ENCODE peak calls at places on chromosomes 13 and 19, in seven cellular contexts. N is activated naive CD4-positive, alpha-beta T cell treated with Interleukin-2 at 50 U/mL for 16 hours; I is stimulated activated naive CD8-positive, alpha-beta T cell treated with anti-CD3 and anti-CD28 coated beads, Interleukin-15, amount 100 ng/mL, for 72 hours; A is cardiac muscle cell; F is cerebellar cortex; Z is mammary epithelial cell; W is G401. J is an unnamed sample.
A peak's percentile ranks its signal among the peaks of the same experiment; 100 is the strongest.

GRCh38 chr13:97432917-97433726 is 847 bp upstream of the RAP2A start:
- DNase-seq in Z (peak; percentile 100), N (peak; percentile 100), W (peak; percentile 100), I (peak; percentile 99), F (peak; percentile 100), A (peak; percentile 99), J (peak; percentile 99)

GRCh38 chr13:113906566-113906965 is 42.7 kb upstream of the GAS6 start:
- DNase-seq in I (no peak), Z (no peak), F (peak; percentile 21), W (peak; percentile 43), A (no peak), N (no peak), J (no peak)

GRCh38 chr19:1262687-1263123 is 6.4 kb upstream of the CIRBP start:
- DNase-seq in F (no peak), N (no peak), A (no peak), W (no peak), I (no peak), Z (no peak), J (no peak)

GRCh38 chr13:102825921-102826706 is 19.7 kb upstream of the ERCC5 start:
- DNase-seq in W (no peak), I (no peak), A (no peak), F (peak; percentile 16), N (no peak), Z (peak; percentile 88), J (no peak)

GRCh38 chr19:15358918-15359317 is 20.7 kb downstream of the AKAP8 start:
- DNase-seq in N (no peak), W (no peak), A (no peak), I (no peak), Z (no peak), F (no peak), J (no peak)

GRCh38 chr19:32053366-32053765 is 292.0 kb upstream of the ZNF507 start:
- DNase-seq in A (no peak), W (no peak), N (no peak), Z (peak; percentile 6), F (no peak), I (no peak), J (no peak)

GRCh38 chr13:39100996-39101751 is 62.9 kb downstream of the NHLRC3 start:
- DNase-seq in A (no peak), Z (no peak), W (peak; percentile 98), I (no peak), N (no peak), F (peak; percentile 98), J (no peak)

GRCh38 chr13:75079226-75079625 is 402.7 kb downstream of the TBC1D4 start:
- DNase-seq in F (no peak), A (no peak), I (no peak), N (no peak), W (no peak), Z (peak; percentile 34), J (no peak)

GRCh38 chr19:34145741-34146202 is 26.5 kb upstream of the LSM14A start:
- DNase-seq in N (peak; percentile 45), I (peak; percentile 47), W (peak; percentile 78), A (peak; percentile 75), Z (peak; percentile 30), F (peak; percentile 78), J (peak; percentile 28)

GRCh38 chr13:38636756-38637155 is 50.1 kb upstream of the FREM2 start:
- DNase-seq in F (no peak), A (no peak), I (no peak), W (no peak), Z (no peak), N (no peak), J (no peak)

GRCh38 chr13:75550159-75550567 is 572 bp downstream of the UCHL3 start:
- DNase-seq in Z (peak; percentile 85), F (peak; percentile 24), W (no peak), A (peak; percentile 43), I (no peak), N (peak; percentile 31), J (peak; percentile 36)

GRCh38 chr19:29299416-29300380 is 86.7 kb upstream of the UQCRFS1 start:
- DNase-seq in Z (no peak), A (no peak), I (no peak), W (peak; percentile 77), N (no peak), F (peak; percentile 66), J (no peak)

GRCh38 chr13:82116422-82116989 is 1765.8 kb downstream of the SLITRK1 start:
- DNase-seq in I (no peak), A (no peak), F (no peak), N (no peak), Z (no peak), W (peak; percentile 3), J (no peak)

GRCh38 chr19:55069137-55069858 is 6.3 kb upstream of the RDH13 start:
- DNase-seq in I (no peak), W (no peak), A (no peak), N (no peak), F (no peak), Z (peak; percentile 78), J (no peak)

GRCh38 chr19:28309072-28309471 is 903.9 kb downstream of the UQCRFS1 start:
- DNase-seq in N (no peak), W (no peak), Z (no peak), F (no peak), A (no peak), I (no peak), J (no peak)

GRCh38 chr13:66835040-66835628 is 395.0 kb downstream of the PCDH9 start:
- DNase-seq in I (no peak), N (no peak), A (peak; percentile 60), F (peak; percentile 83), W (peak; percentile 86), Z (no peak), J (no peak)

GRCh38 chr13:43354147-43354945 is 331.0 kb downstream of the DNAJC15 start:
- DNase-seq in N (no peak), Z (no peak), I (no peak), F (no peak), A (no peak), W (no peak), J (no peak)

GRCh38 chr13:34988330-34988791 is 46.3 kb downstream of the NBEA start:
- DNase-seq in F (no peak), I (no peak), W (no peak), Z (no peak), A (no peak), N (no peak), J (no peak)

GRCh38 chr13:35781044-35781443 is 304.6 kb upstream of the MAB21L1 start:
- DNase-seq in Z (no peak), I (no peak), F (no peak), N (no peak), W (no peak), A (no peak), J (no peak)

GRCh38 chr13:80516818-80517348 is 176.0 kb upstream of the SPRY2 start:
- DNase-seq in W (no peak), N (no peak), Z (no peak), A (no peak), I (no peak), F (no peak), J (no peak)

GRCh38 chr19:40815223-40815622 is 16.2 kb downstream of the EGLN2 start:
- DNase-seq in I (no peak), A (no peak), N (no peak), W (no peak), F (no peak), Z (no peak), J (no peak)

GRCh38 chr13:102877285-102877684 is 31.5 kb downstream of the ERCC5 start:
- DNase-seq in F (no peak), I (no peak), A (no peak), Z (peak; percentile 8), W (no peak), N (no peak), J (no peak)

GRCh38 chr19:33388231-33388816 is 14.8 kb downstream of the CEBPG start:
- DNase-seq in A (no peak), F (no peak), Z (no peak), N (no peak), W (no peak), I (no peak), J (no peak)

GRCh38 chr19:29404015-29404414 is 121.8 kb upstream of the VSTM2B start:
- DNase-seq in I (no peak), Z (no peak), N (no peak), F (no peak), W (no peak), A (no peak), J (no peak)

GRCh38 chr19:14114854-14115253 is 2.7 kb downstream of the PRKACA start:
- DNase-seq in F (no peak), W (no peak), A (peak; percentile 44), I (peak; percentile 50), N (peak; percentile 67), Z (no peak), J (peak; percentile 38)

GRCh38 chr13:22387899-22388298 is 717.0 kb downstream of the FGF9 start:
- DNase-seq in W (peak; percentile 20), A (no peak), I (no peak), Z (no peak), N (no peak), F (peak; percentile 15), J (no peak)

GRCh38 chr13:41675306-41675705 is 218.0 kb downstream of the RGCC start:
- DNase-seq in Z (no peak), N (no peak), A (no peak), W (no peak), I (no peak), F (no peak), J (no peak)

GRCh38 chr13:95509521-95510315 is 42.8 kb upstream of the CLDN10 start:
- DNase-seq in W (no peak), Z (peak; percentile 85), F (no peak), N (no peak), A (no peak), I (no peak), J (no peak)

GRCh38 chr13:75264611-75265010 is 217.4 kb downstream of the TBC1D4 start:
- DNase-seq in I (no peak), N (no peak), Z (no peak), A (no peak), W (no peak), F (no peak), J (no peak)

GRCh38 chr19:7602935-7603497 is 7.4 kb downstream of the CAMSAP3 start:
- DNase-seq in I (no peak), W (peak; percentile 20), N (no peak), A (no peak), Z (no peak), F (no peak), J (no peak)

J was measured in T-helper 2 cell treated with Interferon-gamma antibody and Interleukin-4, amounts not matched to agents 5 μg/mL and 100 μg/mL, for 36 hours.